ENCODE peak calls at places on chromosomes 3 and 15, in four cellular contexts. Q is transverse colon, R is fibroblast of lung, D is OCI-LY7. M is an unnamed sample. For H3K4me1, the result is how much of the 10 kb centered on the place peaks cover.

GRCh38 chr3:108012304-108012703 is 78.5 kb downstream of the CD47 start:
- DNase-seq in R (no peak), Q (no peak), D (no peak), M (no peak)

GRCh38 chr3:98171066-98171465 is 4.6 kb downstream of the OR5H15 start:
- DNase-seq in D (no peak), R (no peak), Q (no peak), M (no peak)

GRCh38 chr3:134576426-134576825 is 74.4 kb downstream of the KY start:
- DNase-seq in R (no peak), D (no peak), Q (no peak), M (no peak)

GRCh38 chr3:185866555-185866954 is 41.7 kb upstream of the IGF2BP2 start:
- DNase-seq in Q (peak), R (no peak), D (no peak), M (no peak)

GRCh38 chr3:111737712-111738097 is 121.4 kb upstream of the PHLDB2 start:
- DNase-seq in Q (peak), D (no peak), R (peak), M (no peak)

GRCh38 chr15:49308686-49309085 is 114.4 kb upstream of the FGF7 start:
- DNase-seq in Q (no peak), R (no peak), D (no peak), M (no peak)

GRCh38 chr3:12893247-12893646 is 51.9 kb upstream of the RPL32 start:
- DNase-seq in Q (no peak), D (no peak), R (no peak), M (no peak)

GRCh38 chr3:150203273-150203672 is 204.8 kb upstream of the TSC22D2 start:
- DNase-seq in D (no peak), Q (no peak), R (peak), M (no peak)

GRCh38 chr3:99023590-99024192 is 122.2 kb upstream of the DCBLD2 start:
- DNase-seq in Q (no peak), D (peak), R (peak), M (no peak)

GRCh38 chr3:152403632-152404066 is 134.9 kb downstream of the MBNL1 start:
- DNase-seq in D (no peak), R (peak), Q (peak), M (no peak)

GRCh38 chr3:23671901-23672589 is 133.7 kb upstream of the UBE2E1 start:
- DNase-seq in D (no peak), Q (peak), R (peak), M (no peak)

DNA sequence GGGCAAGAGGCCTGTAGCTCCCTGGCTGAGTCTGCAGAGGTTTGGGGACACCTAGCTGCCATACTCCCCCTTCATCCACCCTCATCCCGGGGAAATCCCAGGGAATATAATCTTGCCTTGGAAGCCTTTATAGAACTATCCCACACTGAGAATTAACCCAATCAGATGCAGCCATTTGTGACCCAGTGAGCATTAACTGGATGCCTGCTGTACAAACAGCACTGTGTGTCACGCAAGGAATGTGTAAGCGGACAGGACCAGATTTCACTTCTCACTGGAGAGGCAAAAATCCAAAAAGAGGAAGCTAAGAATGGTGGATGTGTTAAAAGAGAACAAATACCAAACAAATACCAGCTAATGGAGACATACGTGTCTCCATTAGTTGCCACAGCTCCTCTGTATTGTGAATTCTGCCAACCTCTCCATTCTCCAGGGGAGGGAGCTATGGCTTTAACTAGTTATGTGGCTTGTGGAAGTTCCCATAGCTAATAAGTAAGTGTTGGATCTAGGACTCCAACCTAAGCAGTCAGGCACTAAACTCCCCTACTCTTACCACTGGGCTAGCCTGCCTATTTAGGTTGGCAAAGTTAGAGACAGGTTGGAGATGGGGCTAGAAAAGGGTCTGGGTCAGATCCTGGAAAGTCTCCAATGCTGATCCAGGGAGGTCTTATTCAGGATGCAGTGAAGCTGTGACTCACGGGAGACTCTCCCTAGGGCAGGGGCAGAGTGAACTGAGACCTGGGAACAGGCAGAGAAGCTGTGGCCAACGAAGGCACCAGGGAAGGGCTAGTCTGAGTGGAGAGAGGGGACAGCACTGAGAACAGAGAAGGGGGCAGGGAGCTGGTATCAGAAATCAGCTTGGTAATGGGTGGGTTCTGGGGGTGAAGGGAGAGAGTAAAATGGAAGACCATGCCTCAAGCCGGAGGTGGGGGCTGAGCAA is 2.5 kb downstream of the LTF start:
- DNase-seq in Q (no peak), D (no peak), R (no peak), M (no peak)
- H3K27ac ChIP-seq in Q (no peak), D (no peak), R (no peak), M (no peak)

DNA sequence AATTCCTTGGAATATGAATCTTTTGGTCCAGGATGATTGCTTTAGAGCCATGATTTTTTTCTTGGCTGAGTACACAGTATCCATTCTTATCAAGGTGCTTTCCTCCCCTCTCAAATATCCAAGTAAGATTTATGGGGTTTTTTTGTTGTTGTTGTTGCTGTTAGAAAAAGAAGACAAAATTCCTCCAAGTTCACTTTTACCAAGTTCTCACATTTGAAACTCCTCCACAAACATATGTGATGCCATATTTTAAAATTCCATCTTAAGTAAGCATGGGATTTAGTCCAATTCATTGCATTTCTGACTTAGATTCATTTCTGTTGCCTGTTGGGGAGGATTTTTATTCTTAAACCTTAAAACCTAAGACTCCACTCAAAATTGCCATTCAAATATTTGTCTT is 128.6 kb upstream of the SPATA12 start:
- DNase-seq in R (no peak), D (no peak), Q (no peak), M (no peak)
- H3K4me1 ChIP-seq in R (under half), D (under half), Q (under half), M (under half)

GRCh38 chr15:71791975-71792374 is 18.4 kb upstream of the NR2E3 start:
- DNase-seq in Q (no peak), R (no peak), D (no peak), M (no peak)
- H3K4me3 ChIP-seq in Q (no peak), R (no peak), D (no peak), M (no peak)

GRCh38 chr15:62790531-62790930 is 252.0 kb upstream of the TPM1 start:
- DNase-seq in R (no peak), D (no peak), Q (no peak), M (no peak)

GRCh38 chr15:62791694-62792093 is 250.9 kb upstream of the TPM1 start:
- DNase-seq in Q (no peak), D (no peak), R (no peak), M (no peak)

GRCh38 chr15:62795700-62796099 is 246.8 kb upstream of the TPM1 start:
- DNase-seq in D (no peak), R (no peak), Q (no peak), M (no peak)

GRCh38 chr15:62795171-62795570 is 247.4 kb upstream of the TPM1 start:
- DNase-seq in Q (no peak), R (no peak), D (no peak), M (no peak)

GRCh38 chr15:62792960-62793758 is 249.4 kb upstream of the TPM1 start:
- DNase-seq in D (no peak), Q (no peak), R (no peak), M (no peak)
- H3K27ac ChIP-seq in D (no peak), Q (no peak), R (no peak), M (no peak)

GRCh38 chr15:88900982-88901418 is 5.7 kb upstream of the HAPLN3 start:
- DNase-seq in R (no peak), Q (no peak), D (no peak), M (no peak)

GRCh38 chr15:88898736-88899135 is 3.4 kb upstream of the HAPLN3 start:
- DNase-seq in Q (no peak), D (no peak), R (no peak), M (no peak)

GRCh38 chr15:88900309-88900981 is 5.1 kb upstream of the HAPLN3 start:
- DNase-seq in R (peak), D (no peak), Q (no peak), M (no peak)

GRCh38 chr15:88897456-88898194 is 2.3 kb upstream of the HAPLN3 start:
- DNase-seq in Q (peak), R (peak), D (peak), M (peak)

GRCh38 chr15:88899251-88899650 is 3.9 kb upstream of the HAPLN3 start:
- DNase-seq in Q (no peak), D (no peak), R (no peak), M (no peak)
- H3K4me1 ChIP-seq in Q (under half), D (under half), R (under half), M (half or more)

GRCh38 chr3:109131276-109131675 is 5.2 kb upstream of the C3orf85 start:
- DNase-seq in D (no peak), Q (no peak), R (peak), M (no peak)
- H3K4me3 ChIP-seq in D (no peak), Q (no peak), R (no peak), M (no peak)

GRCh38 chr3:72615182-72615581 is 233.1 kb downstream of the SHQ1 start:
- DNase-seq in R (no peak), D (no peak), Q (no peak), M (no peak)
- H3K27ac ChIP-seq in R (no peak), D (no peak), Q (no peak), M (no peak)

DNA sequence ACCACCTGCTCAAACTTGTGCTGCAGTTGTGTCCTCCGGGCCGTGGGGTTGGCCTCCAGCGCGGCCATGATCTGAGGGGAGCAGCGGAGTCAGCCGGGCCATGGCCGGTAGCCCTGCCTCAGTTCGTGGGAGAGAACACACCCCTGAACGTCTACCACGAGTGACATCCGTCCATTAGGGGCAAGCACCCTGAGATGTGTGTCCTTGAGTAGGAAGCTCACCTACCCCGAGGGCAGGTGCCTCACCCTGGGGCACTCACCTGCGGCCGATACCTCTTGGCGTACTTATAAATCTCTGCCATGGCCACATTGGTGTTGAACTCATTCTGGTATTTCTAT is 13.4 kb downstream of the H1-8 start:
- DNase-seq in D (no peak), Q (no peak), R (no peak), M (no peak)
- H3K4me1 ChIP-seq in D (half or more), Q (under half), R (under half), M (under half)

DNA sequence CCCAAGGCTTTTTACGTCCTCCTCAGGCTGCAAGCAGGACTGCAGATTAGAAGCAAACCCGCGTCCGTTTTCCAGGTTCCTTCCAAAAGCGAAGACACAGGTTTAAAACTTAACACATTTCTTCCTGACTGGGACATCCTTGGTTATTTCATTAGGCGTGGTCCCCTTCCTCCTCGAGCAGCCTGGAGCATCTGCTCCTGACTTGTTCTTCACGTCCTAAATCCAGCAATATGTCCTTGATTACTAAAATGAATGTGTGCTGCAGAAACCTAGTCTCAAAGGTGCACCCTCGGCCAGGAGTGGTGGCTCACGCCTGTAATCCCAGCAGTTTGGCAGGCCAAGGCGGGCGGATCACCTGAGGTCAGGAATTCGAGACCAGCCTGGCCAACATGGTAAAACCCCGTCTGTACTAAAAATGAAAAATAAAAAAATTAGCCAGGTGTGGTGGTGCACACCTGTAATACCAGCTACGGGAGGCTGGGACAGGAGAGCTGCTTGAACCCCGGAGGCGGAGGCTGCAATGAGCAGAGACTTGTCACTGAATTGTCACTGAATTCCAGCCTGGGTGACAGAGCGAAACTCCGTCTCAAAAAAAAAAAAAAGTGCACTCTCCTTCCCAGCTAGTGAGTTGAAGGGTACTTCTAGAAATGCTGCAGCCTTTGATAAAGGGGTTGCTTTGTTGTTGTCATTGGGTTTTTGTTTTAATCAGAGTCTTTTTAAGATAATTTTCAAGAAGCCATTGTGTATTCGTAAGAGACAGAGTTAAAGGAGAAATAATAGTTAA is 853 bp upstream of the LRIG1 start:
- DNase-seq in Q (no peak), D (no peak), R (no peak), M (no peak)
- H3K4me3 ChIP-seq in Q (peak), D (peak), R (peak), M (peak)

DNA sequence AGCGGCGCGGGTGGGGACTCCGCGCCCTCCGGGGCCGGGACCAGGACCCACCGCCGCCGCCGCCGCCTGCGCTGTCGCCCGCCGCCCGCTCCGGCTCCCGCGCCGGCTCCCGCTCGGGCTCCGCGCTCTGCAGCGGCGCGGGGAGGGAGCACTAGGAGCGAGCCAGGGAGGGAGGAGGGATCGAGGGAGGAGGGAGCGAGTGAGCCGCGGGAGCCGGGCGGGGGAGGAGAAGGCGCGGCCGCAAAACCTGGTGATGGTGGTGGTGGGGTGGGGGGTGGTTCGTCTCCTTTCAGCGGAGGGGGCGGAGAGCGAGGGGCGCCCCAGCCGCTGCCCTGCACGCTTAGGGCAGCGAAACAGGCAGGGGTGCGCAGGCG is at the start of gene LINGO1:
- DNase-seq in D (no peak), R (peak), Q (no peak), M (no peak)
- H3K27ac ChIP-seq in D (no peak), R (no peak), Q (no peak), M (no peak)

M was measured in CD4-positive, CD25-positive, alpha-beta regulatory T cell.